ENCODE peak calls at places on chromosomes 5 and 9, in eight cellular contexts. D is fibroblast of lung; L is aorta; G is AG10803; F is stimulated activated CD4-positive, alpha-beta T cell treated with anti-CD3 and anti-CD28 coated beads, Interleukin-12 subunit alpha, Interleukin-12 subunit beta, amount 100 ng/mL, for 48 hours; O is stromal cell of bone marrow; K is pancreas; I is B cell. Y is an unnamed sample.
A peak's percentile ranks its signal among the peaks of the same experiment; 100 is the strongest.

GRCh38 chr9:128370367-128370751 is 815 bp upstream of the URM1 start:
- DNase-seq in D (no peak), L (no peak), G (no peak), F (no peak), O (no peak), K (no peak), I (no peak), Y (no peak)

GRCh38 chr5:133827001-133827400 is 141.4 kb downstream of the C5orf15 start:
- DNase-seq in D (no peak), L (no peak), G (no peak), F (no peak), O (no peak), K (peak; percentile 28), I (no peak), Y (no peak)

GRCh38 chr5:150801117-150801927 is 22.8 kb downstream of the SMIM3 start:
- DNase-seq in D (peak; percentile 53), L (no peak), G (peak; percentile 72), F (no peak), O (no peak), K (no peak), I (peak; percentile 63), Y (peak; percentile 85)

GRCh38 chr5:139488269-139488668 is 5.7 kb upstream of the STING1 start:
- DNase-seq in D (no peak), L (peak; percentile 86), G (no peak), F (no peak), O (no peak), K (no peak), I (no peak), Y (no peak)

GRCh38 chr9:121498150-121498486 is 1.5 kb downstream of the GGTA1 start:
- DNase-seq in D (peak; percentile 64), L (peak; percentile 74), G (peak; percentile 64), F (no peak), O (peak; percentile 52), K (peak; percentile 58), I (peak; percentile 79), Y (peak; percentile 81)

GRCh38 chr5:113452941-113453340 is 18.2 kb upstream of the TSSK1B start:
- DNase-seq in D (no peak), L (no peak), G (no peak), F (no peak), O (no peak), K (no peak), I (no peak), Y (no peak)

GRCh38 chr5:139669681-139670368 is 21.7 kb downstream of the CXXC5 start:
- DNase-seq in D (no peak), L (no peak), G (no peak), F (no peak), O (no peak), K (peak; percentile 89), I (peak; percentile 79), Y (no peak)

GRCh38 chr9:113238859-113239231 is 17.5 kb downstream of the SLC31A1 start:
- DNase-seq in D (no peak), L (no peak), G (peak; percentile 12), F (no peak), O (no peak), K (no peak), I (no peak), Y (peak; percentile 20)